ENCODE peak calls at places on chromosomes 4 and X, in eight cellular contexts. O is fibroblast of mammary gland, F is AG04450, K is nephron progenitor cell, E is AG10803, L is cardiac muscle cell, C is mesothelial cell of epicardium, Z is lower leg skin. A is an unnamed sample.

GRCh38 chrX:39897741-39898097 is 200.0 kb downstream of the BCOR start:
- DNase-seq in F (no peak), Z (no peak), O (no peak), K (no peak), E (no peak), L (no peak), C (no peak), A (no peak)

GRCh38 chr4:98669577-98669976 is 11.2 kb upstream of the TSPAN5 start:
- DNase-seq in E (no peak), Z (no peak), L (no peak), F (no peak), C (no peak), K (no peak), O (no peak), A (no peak)

GRCh38 chrX:78011846-78012245 is 42.4 kb upstream of the PGAM4 start:
- DNase-seq in L (no peak), C (no peak), O (no peak), Z (no peak), K (no peak), E (peak; percentile 25), F (no peak), A (no peak)

GRCh38 chr4:181301735-181302380 is 941.3 kb upstream of the TENM3 start:
- DNase-seq in K (peak; percentile 55), O (peak; percentile 26), C (peak; percentile 42), F (peak; percentile 7), L (peak; percentile 66), Z (no peak), E (peak; percentile 47), A (no peak)

GRCh38 chr4:25061602-25062001 is 30.9 kb upstream of the LGI2 start:
- DNase-seq in L (no peak), F (no peak), O (no peak), C (no peak), Z (no peak), K (no peak), E (no peak), A (no peak)

GRCh38 chrX:48488034-48488433 is 12.0 kb downstream of the FTSJ1 start:
- DNase-seq in F (no peak), O (no peak), E (no peak), C (no peak), L (no peak), Z (no peak), K (no peak), A (no peak)

GRCh38 chr4:121462660-121463261 is 81.9 kb upstream of the QRFPR start:
- DNase-seq in L (peak; percentile 76), Z (peak; percentile 31), O (peak; percentile 76), K (peak; percentile 24), E (peak; percentile 76), F (peak; percentile 24), C (no peak), A (no peak)

GRCh38 chr4:2361366-2362285 is 56.8 kb downstream of the ZFYVE28 start:
- DNase-seq in Z (no peak), O (no peak), L (no peak), C (no peak), F (no peak), E (no peak), K (no peak), A (no peak)

GRCh38 chr4:88240297-88240714 is 44.1 kb downstream of the PPM1K start:
- DNase-seq in F (no peak), E (no peak), O (peak; percentile 17), C (no peak), Z (peak; percentile 43), L (no peak), K (no peak), A (no peak)

GRCh38 chr4:40990202-40990898 is 224.0 kb downstream of the APBB2 start:
- DNase-seq in E (peak; percentile 99), F (peak; percentile 84), Z (no peak), L (no peak), O (peak; percentile 97), K (no peak), C (no peak), A (no peak)

GRCh38 chrX:10173331-10173900 is 16.6 kb downstream of the CLCN4 start:
- DNase-seq in Z (peak; percentile 38), C (peak; percentile 67), F (peak; percentile 60), K (peak; percentile 66), L (peak; percentile 60), E (peak; percentile 77), O (peak; percentile 93), A (no peak)

GRCh38 chr4:61995717-61996337 is 795.7 kb downstream of the ADGRL3 start:
- DNase-seq in E (no peak), Z (no peak), O (no peak), L (no peak), K (no peak), C (no peak), F (no peak), A (no peak)

GRCh38 chr4:94961420-94961819 is 203.7 kb downstream of the BMPR1B start:
- DNase-seq in L (no peak), C (no peak), E (peak; percentile 11), Z (no peak), O (peak; percentile 35), F (no peak), K (no peak), A (no peak)

GRCh38 chrX:41655101-41655500 is 33.7 kb upstream of the GPR34 start:
- DNase-seq in O (no peak), K (no peak), E (no peak), F (no peak), C (no peak), L (no peak), Z (no peak), A (no peak)

GRCh38 chr4:48708610-48709009 is 71.5 kb downstream of the FRYL start:
- DNase-seq in F (no peak), O (no peak), L (no peak), K (no peak), C (no peak), Z (no peak), E (no peak), A (no peak)

GRCh38 chr4:100114909-100115308 is 75.4 kb downstream of the DDIT4L start:
- DNase-seq in Z (no peak), F (no peak), L (no peak), C (no peak), O (no peak), K (no peak), E (no peak), A (no peak)

GRCh38 chrX:136028383-136028984 is 43.2 kb downstream of the SLC9A6 start:
- DNase-seq in F (no peak), C (no peak), E (peak; percentile 66), Z (no peak), O (peak; percentile 75), L (peak; percentile 39), K (no peak), A (no peak)

DNA sequence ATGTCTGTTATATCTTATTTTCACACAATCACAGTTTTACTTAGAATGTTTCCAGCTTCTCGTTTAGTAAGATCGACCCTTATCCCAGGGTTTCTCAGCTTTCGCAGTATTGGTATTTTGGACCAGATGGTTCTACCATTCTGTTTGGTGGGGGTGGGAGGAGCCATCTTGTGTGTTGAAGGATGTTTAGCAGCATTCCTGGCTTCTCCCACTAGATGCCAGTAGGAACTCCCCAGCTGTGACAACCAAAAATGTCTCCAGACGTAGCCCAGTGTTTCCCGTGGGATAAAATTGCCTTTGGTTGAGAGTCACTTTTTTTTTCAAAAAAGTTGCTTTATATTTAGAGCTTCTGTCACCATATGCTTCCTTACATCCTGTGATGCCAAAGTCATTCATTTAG is 90.9 kb upstream of the TLR2 start:
- DNase-seq in F (no peak), Z (no peak), L (no peak), K (no peak), E (peak; percentile 5), C (no peak), O (no peak), A (no peak)
- TF ChIP-seq CTCF in F (no peak), Z (no peak), L (no peak), K (no peak), E (no peak), C (no peak), O (no peak), A (no peak)

DNA sequence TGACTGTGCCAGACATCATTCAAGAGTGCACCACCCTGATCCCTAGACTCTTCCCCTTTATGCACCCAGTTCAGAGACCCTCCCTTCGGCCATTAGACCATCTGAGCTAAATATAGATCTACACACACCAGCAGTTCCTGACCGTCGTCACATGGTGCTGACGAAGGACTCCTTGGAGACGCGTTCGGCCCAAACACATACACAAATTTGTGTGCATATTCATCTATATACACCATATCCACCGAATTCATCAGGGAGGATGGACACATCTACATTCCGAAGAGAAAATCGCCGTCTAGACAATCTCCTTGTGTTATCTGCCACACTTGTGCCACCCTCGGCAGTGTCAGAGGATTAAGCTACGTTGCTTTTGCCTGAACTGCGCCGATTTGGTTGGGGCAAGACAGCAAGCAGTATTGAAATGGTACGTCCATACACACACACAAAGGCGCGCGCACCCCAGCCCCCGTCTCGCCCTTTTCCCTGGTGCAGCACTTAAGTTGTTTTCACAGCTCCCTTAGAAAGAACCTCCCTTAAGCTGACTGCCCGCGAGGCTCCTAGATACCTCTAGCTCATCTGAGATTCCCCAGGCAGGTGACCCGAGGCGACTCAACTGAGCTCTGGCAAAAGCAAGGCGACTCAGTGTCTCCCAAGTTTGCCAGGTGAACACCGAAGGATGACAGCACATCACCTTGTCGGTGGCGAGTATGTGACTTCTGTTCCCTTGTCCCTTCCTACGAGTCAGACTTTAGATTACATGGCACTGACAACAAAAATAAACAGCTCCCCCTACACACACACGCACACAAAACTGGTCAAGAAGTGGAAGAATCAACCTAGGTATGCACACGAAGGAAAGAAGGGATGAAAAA is 1.0 kb downstream of the RASGEF1B start:
- DNase-seq in Z (peak; percentile 74), E (no peak), K (peak; percentile 33), F (no peak), L (peak; percentile 45), C (peak; percentile 43), O (no peak), A (peak; percentile 53)
- TF ChIP-seq CTCF in Z (no peak), E (no peak), K (no peak), F (no peak), L (no peak), C (no peak), O (no peak), A (no peak)

DNA sequence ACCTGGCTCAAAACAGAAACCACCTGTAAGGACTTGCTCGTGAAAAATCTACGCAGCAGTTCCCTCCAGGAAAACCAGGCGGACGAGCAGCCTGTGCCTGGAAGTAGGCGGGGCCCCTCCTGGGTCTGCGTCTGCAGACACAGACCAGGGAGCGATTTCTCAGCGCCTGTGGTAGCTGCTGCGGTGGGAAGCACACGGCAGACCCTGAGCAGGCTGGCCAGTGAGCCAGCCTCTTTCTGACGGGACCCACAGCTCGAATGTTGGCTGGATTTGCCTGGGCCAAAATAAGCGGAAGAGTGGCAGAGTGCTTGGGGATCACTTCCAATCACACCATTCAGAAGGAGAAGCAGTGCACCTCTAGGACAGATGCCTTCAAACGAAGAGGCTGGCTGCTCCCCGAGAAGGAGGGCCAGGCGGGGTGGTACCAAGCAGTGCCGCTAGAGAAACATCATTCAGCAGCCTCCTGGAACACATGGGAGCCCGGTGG is 86.0 kb downstream of the GATB start:
- DNase-seq in K (peak; percentile 65), F (no peak), E (peak; percentile 33), Z (peak; percentile 63), C (peak; percentile 71), L (peak; percentile 78), O (peak; percentile 45), A (no peak)
- TF ChIP-seq CTCF in K (no peak), F (peak; percentile 14), E (peak; percentile 20), Z (no peak), C (no peak), L (no peak), O (no peak), A (no peak)

DNA sequence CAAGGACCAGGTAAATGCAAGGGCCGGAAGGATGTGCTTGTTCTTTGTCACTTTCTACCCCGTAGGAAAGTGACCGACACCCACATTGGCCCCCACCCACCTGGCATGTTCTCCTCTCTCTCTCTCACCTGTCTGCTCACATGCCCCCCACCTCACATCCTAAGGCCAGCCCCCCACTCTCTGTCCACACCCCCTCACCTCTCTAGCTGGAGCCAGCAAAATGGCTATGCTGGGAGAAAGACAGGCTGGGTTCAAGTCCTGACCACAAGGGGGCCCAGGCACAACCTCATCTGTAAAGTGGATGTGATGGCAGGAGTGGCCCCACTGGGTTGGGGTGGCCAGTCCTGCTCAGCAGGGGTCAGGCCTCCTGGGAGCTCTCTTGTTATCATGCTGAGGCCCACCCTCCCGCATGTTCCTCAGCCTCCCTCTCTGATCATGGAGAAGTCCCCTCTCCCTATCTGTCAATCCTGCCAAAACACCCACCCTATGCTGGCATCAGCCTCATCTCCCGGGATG is 1.7 kb upstream of the PPP2R2C start:
- DNase-seq in F (no peak), C (peak; percentile 31), L (no peak), O (no peak), Z (peak; percentile 12), E (no peak), K (no peak), A (no peak)
- TF ChIP-seq CTCF in F (peak; percentile 21), C (no peak), L (peak; percentile 35), O (peak; percentile 30), Z (no peak), E (peak; percentile 8), K (no peak), A (no peak)

A was measured in activated B cell treated with CpG ODN at 0.5 μM for 24 hours.